ENCODE peak calls at places on chromosomes 7 and 10, in eight cellular contexts. N is endothelial cell, T is pancreas, C is heart right ventricle, V is H1, M is transverse colon, B is choroid plexus epithelial cell, Z is mammary epithelial cell. D is an unnamed sample.
A peak's percentile ranks its signal among the peaks of the same experiment; 100 is the strongest.

GRCh38 chr10:80050752-80051151 is 27.7 kb upstream of the TMEM254 start:
- DNase-seq in V (no peak), Z (no peak), N (no peak), M (no peak), C (no peak), T (no peak), B (no peak), D (no peak)

GRCh38 chr10:59606551-59606961 is 103.1 kb downstream of the SLC16A9 start:
- DNase-seq in B (peak; percentile 52), T (no peak), V (no peak), Z (peak; percentile 28), M (no peak), C (no peak), N (no peak), D (no peak)

GRCh38 chr7:82247814-82248433 is 195.7 kb downstream of the CACNA2D1 start:
- DNase-seq in T (no peak), M (no peak), Z (peak; percentile 6), C (no peak), N (no peak), V (no peak), B (peak; percentile 52), D (no peak)

GRCh38 chr7:105581066-105581811 is at the start of gene EFCAB10:
- DNase-seq in C (peak; percentile 14), M (peak; percentile 60), T (peak; percentile 51), B (peak; percentile 66), Z (peak; percentile 31), N (peak; percentile 84), V (peak; percentile 96), D (no peak)

GRCh38 chr7:112517487-112517886 is 36.7 kb downstream of the LSMEM1 start:
- DNase-seq in N (no peak), Z (no peak), B (no peak), T (no peak), M (no peak), C (no peak), V (no peak), D (no peak)

GRCh38 chr10:12238821-12239220 is 42.8 kb downstream of the CDC123 start:
- DNase-seq in M (no peak), C (no peak), B (no peak), N (no peak), T (no peak), Z (no peak), V (no peak), D (no peak)

GRCh38 chr10:102785818-102786217 is 42.1 kb downstream of the WBP1L start:
- DNase-seq in N (no peak), C (peak; percentile 59), B (peak; percentile 80), Z (no peak), V (no peak), T (no peak), M (no peak), D (no peak)

GRCh38 chr10:15802375-15802949 is 57.8 kb downstream of the MINDY3 start:
- DNase-seq in C (no peak), V (no peak), M (no peak), Z (no peak), B (peak; percentile 36), T (no peak), N (no peak), D (peak; percentile 46)

GRCh38 chr7:128039487-128040099 is 8.4 kb upstream of the LRRC4 start:
- DNase-seq in C (no peak), M (no peak), V (no peak), N (no peak), Z (no peak), B (no peak), T (no peak), D (no peak)

GRCh38 chr10:51085204-51085603 is 10.9 kb downstream of the PRKG1 start:
- DNase-seq in T (no peak), M (no peak), B (no peak), V (no peak), C (no peak), Z (no peak), N (no peak), D (no peak)

GRCh38 chr10:106360870-106361269 is 803.6 kb downstream of the SORCS1 start:
- DNase-seq in V (no peak), Z (peak; percentile 98), T (no peak), B (peak; percentile 76), M (no peak), N (no peak), C (no peak), D (peak; percentile 57)

GRCh38 chr7:22853674-22854157 is 31.1 kb upstream of the TOMM7 start:
- DNase-seq in Z (no peak), B (no peak), C (no peak), V (no peak), M (peak; percentile 36), T (no peak), N (no peak), D (no peak)

GRCh38 chr7:37932993-37933392 is 12.6 kb downstream of the EPDR1 start:
- DNase-seq in N (no peak), B (no peak), M (no peak), C (no peak), V (no peak), Z (no peak), T (no peak), D (no peak)

GRCh38 chr7:128940494-128941322 is 3.0 kb downstream of the IRF5 start:
- DNase-seq in M (peak; percentile 82), Z (no peak), V (peak; percentile 50), N (no peak), B (no peak), T (no peak), C (peak; percentile 45), D (no peak)

DNA sequence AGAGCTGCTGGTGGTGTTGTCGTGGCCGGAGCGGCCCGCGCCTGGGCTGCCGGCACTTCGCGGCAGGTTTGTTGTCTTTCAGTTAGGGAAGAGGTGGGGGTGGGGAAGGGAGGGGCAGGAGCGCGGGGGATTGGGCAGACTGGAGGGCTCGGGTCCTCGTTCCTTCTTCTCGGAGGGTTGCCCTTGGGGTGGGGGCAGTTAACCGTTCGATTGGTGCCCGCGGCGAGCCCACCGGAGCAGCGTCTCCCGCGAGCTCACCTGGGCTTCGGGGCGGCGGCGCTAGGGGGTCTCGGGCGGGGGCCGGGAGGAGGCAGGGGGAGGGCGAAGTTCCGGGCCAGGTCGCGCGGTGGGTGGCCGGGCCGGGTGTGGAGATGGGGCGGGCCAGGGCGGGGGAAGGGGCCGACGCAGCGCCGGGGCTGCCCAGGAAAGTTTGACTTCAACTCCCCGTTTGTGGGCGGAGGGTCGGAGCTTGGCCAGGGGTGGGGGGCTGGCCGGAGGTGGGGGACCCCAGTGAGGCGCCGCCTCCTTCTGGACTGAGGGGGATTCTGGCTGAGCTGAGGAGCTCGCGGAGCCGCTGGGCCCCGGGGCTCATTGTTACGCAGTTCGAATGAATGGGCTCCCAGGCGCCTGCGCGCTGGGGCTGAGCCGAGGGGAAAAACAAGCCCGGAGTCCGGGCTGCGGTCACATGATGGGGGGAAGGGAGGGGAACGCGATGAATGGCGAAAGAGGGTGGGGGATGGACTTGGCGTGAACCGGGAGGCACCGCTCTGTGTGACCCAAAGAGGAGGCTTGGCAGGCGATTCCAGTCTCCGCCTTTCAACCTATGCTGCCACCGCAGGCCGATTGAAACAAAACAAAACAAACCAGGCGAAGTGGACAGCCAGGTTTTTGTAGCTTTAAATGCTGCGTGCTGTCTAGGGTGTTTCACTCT is 582 bp downstream of the HBP1 start:
- DNase-seq in N (peak; percentile 94), T (peak; percentile 98), V (peak; percentile 94), Z (peak; percentile 97), B (peak; percentile 99), M (peak; percentile 96), C (peak; percentile 98), D (peak; percentile 96)
- TF ChIP-seq CTCF in N (no peak), T (no peak), V (no peak), Z (no peak), B (peak; percentile 19), M (no peak), C (no peak), D (peak; percentile 11)

GRCh38 chr7:98808751-98809460 is 60.9 kb downstream of the TMEM130 start:
- DNase-seq in C (no peak), T (no peak), N (no peak), B (no peak), M (no peak), V (no peak), Z (no peak), D (no peak)

GRCh38 chr7:98811299-98811698 is 58.5 kb downstream of the TMEM130 start:
- DNase-seq in M (no peak), Z (no peak), B (no peak), V (no peak), T (no peak), N (no peak), C (no peak), D (no peak)

GRCh38 chr7:98805956-98806838 is 63.6 kb downstream of the TMEM130 start:
- DNase-seq in Z (no peak), N (no peak), M (no peak), C (no peak), B (no peak), T (no peak), V (no peak), D (no peak)

GRCh38 chr7:98810166-98810802 is 59.5 kb downstream of the TMEM130 start:
- DNase-seq in N (no peak), C (no peak), T (no peak), V (no peak), Z (no peak), B (no peak), M (no peak), D (no peak)

DNA sequence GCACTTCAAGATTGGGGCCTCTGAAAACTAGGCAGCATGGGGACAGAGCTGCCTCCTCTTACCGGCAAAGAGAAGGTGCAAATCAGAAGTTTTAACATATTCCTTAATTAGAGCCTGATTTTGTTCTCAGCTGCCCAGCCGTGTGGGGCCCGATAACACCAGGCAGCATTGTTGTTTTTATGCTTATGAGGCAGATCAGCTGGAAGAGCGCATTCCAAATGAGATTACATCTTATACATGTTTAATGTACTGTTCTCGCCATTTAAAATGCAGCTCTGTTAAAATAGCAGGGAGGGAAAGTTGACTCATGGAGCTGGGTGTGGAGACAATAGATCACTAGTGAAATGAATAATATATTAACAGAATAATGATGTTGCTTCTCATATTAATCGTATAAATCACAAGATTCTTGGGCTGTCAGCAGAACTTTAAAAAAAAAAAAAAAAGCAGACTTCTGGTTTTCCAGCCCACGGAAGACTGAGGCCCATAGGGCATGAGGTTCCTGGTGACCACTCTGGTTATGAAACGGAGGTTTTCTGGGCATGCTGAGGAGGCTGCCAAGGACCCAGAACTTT is 62.4 kb downstream of the TMEM130 start:
- DNase-seq in N (no peak), Z (peak; percentile 17), V (no peak), B (no peak), C (no peak), M (no peak), T (no peak), D (no peak)
- TF ChIP-seq CTCF in N (no peak), Z (no peak), V (no peak), B (no peak), C (no peak), M (no peak), T (no peak), D (no peak)

GRCh38 chr10:129977794-129978193 is 13.7 kb upstream of the EBF3 start:
- DNase-seq in B (no peak), M (no peak), Z (no peak), T (no peak), V (no peak), C (no peak), N (no peak), D (no peak)
- TF ChIP-seq CTCF in B (no peak), M (no peak), Z (no peak), T (no peak), V (no peak), C (no peak), N (no peak), D (no peak)

DNA sequence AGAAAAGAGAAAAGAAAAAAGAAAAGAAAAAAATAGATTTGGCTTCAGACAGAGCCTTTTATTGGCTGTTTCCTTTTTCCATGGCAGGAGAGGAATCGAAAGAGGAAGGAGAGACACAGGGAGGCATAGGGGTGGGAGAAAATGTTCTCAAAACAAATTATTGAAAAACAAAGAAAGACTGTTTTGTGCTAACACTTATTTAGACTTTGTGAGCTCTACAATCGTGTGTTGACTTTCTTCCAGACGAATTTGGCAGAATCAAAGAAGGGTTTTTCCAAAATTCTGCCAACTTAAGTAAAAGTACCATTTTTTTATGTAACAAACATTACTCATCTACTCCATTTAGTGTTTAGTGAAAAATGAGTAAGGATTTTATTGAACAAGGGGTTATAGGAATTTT is 982.2 kb downstream of the REEP3 start:
- DNase-seq in T (no peak), C (no peak), N (no peak), M (no peak), B (no peak), V (no peak), Z (no peak), D (no peak)
- TF ChIP-seq CTCF in T (no peak), C (no peak), N (no peak), M (no peak), B (no peak), V (no peak), Z (no peak), D (no peak)

D was measured in AG09319.